ENCODE peak calls at places on chromosomes 5 and 9, in five cellular contexts. O is A549, P is psoas muscle, W is lower leg skin, K is cardiac muscle cell. E is an unnamed sample.
A peak's percentile ranks its signal among the peaks of the same experiment; 100 is the strongest.

GRCh38 chr5:128081111-128081865 is 2.3 kb upstream of the SLC12A2 start:
- DNase-seq in O (peak; percentile 38), P (no peak), W (no peak), K (peak; percentile 41), E (no peak)

GRCh38 chr5:173010547-173011464 is 27.2 kb downstream of the ATP6V0E1 start:
- DNase-seq in O (peak; percentile 54), P (peak; percentile 70), W (peak; percentile 87), K (peak; percentile 40), E (peak; percentile 25)

GRCh38 chr9:136851941-136852663 is at the start of gene MAMDC4:
- DNase-seq in O (no peak), P (peak; percentile 67), W (no peak), K (no peak), E (no peak)

GRCh38 chr9:18688581-18688980 is 214.6 kb downstream of the ADAMTSL1 start:
- DNase-seq in O (no peak), P (no peak), W (no peak), K (no peak), E (no peak)

GRCh38 chr5:129460121-129460950 is at the start of gene ADAMTS19:
- DNase-seq in O (peak; percentile 14), P (no peak), W (no peak), K (peak; percentile 67), E (no peak)

GRCh38 chr9:134189167-134189474 is 24.8 kb upstream of the RNU6ATAC start:
- DNase-seq in O (no peak), P (no peak), W (peak; percentile 81), K (no peak), E (no peak)

GRCh38 chr9:2872941-2873323 is 29.0 kb upstream of the PUM3 start:
- DNase-seq in O (no peak), P (no peak), W (no peak), K (no peak), E (no peak)

GRCh38 chr5:140318778-140319177 is 15.9 kb upstream of the PFDN1 start:
- DNase-seq in O (no peak), P (no peak), W (peak; percentile 28), K (no peak), E (no peak)

GRCh38 chr9:4769321-4770080 is 23.2 kb upstream of the RCL1 start:
- DNase-seq in O (no peak), P (no peak), W (peak; percentile 65), K (peak; percentile 51), E (no peak)

GRCh38 chr5:96410013-96410412 is 23.0 kb downstream of the PCSK1 start:
- DNase-seq in O (no peak), P (no peak), W (no peak), K (no peak), E (no peak)

GRCh38 chr5:75611324-75612210 is at the start of gene ANKDD1B:
- DNase-seq in O (peak; percentile 42), P (peak; percentile 60), W (peak; percentile 90), K (peak; percentile 55), E (no peak)

GRCh38 chr9:32395483-32396216 is 11.2 kb downstream of the ACO1 start:
- DNase-seq in O (peak; percentile 31), P (peak; percentile 78), W (no peak), K (peak; percentile 95), E (no peak)

GRCh38 chr5:10288600-10289213 is 19.0 kb downstream of the CMBL start:
- DNase-seq in O (no peak), P (peak; percentile 95), W (peak; percentile 92), K (no peak), E (no peak)

GRCh38 chr9:93613791-93614190 is 37.4 kb downstream of the PHF2 start:
- DNase-seq in O (no peak), P (peak; percentile 21), W (peak; percentile 61), K (no peak), E (no peak)

GRCh38 chr9:83299556-83299955 is 236.6 kb upstream of the RASEF start:
- DNase-seq in O (peak; percentile 31), P (no peak), W (no peak), K (peak; percentile 38), E (no peak)

GRCh38 chr9:109791747-109792146 is 11.7 kb downstream of the PALM2AKAP2 start:
- DNase-seq in O (no peak), P (no peak), W (no peak), K (no peak), E (no peak)

GRCh38 chr5:140806834-140807775 is at the start of gene PCDHA4:
- DNase-seq in O (peak; percentile 74), P (peak; percentile 48), W (peak; percentile 81), K (peak; percentile 6), E (no peak)

GRCh38 chr5:83474986-83475385 is 3.4 kb downstream of the VCAN start:
- DNase-seq in O (no peak), P (no peak), W (no peak), K (no peak), E (no peak)

DNA sequence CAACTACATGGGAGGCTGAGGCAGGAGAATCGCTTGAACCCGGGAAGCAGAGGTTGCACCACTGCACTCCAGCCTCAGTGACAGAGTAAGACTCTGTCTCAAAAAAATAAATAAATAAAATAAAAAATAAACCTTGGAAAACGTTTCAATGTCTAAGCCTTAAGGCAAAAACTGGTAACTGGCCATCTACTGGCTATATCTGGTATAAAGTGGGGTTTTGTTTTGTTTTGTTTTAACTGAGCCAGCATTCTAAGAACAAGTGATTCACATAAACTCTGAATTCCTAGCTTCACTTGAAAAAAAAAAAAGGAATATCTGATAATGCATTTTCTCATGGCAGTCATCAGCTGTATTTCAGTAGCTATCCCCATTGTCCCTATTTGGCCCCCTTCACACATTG is 126.1 kb upstream of the EFNA5 start:
- DNase-seq in O (no peak), P (no peak), W (no peak), K (no peak), E (no peak)
- H3K4me3 ChIP-seq in O (no peak overlapping the region), P (no peak overlapping the region), W (no peak overlapping the region), K (no peak overlapping the region), E (no peak overlapping the region)

GRCh38 chr9:86586144-86586494 is 231.9 kb upstream of the TUT7 start:
- DNase-seq in O (no peak), P (no peak), W (no peak), K (no peak), E (no peak)
- H3K4me3 ChIP-seq in O (no peak overlapping the region), P (peak overlapping the region; percentile 18), W (no peak overlapping the region), K (no peak overlapping the region), E (no peak overlapping the region)

DNA sequence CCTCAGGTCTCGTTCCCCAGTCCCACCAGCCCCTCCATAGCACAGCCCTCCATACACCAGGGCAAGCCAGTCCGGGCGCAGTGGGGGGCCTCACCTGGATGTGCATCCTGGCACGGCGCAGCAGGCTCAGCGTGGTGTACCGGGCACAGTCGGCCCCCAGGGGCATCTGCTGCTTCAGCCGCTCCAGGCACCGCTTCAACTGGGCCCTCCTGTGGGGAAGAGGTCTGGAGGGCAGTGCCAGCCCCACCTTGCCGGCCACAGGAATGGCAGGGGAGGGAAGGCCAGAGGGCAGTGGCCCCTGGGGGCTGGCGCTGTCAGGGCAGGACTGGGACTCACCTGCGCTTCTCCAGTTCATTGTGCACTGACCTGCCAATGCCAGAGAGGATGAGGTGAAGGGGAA is 1.4 kb downstream of the MXD3 start:
- DNase-seq in O (no peak), P (peak; percentile 51), W (peak; percentile 79), K (no peak), E (no peak)
- H3K4me3 ChIP-seq in O (no peak overlapping the region), P (no peak overlapping the region), W (no peak overlapping the region), K (no peak overlapping the region), E (no peak overlapping the region)

GRCh38 chr5:13944564-13945195 is at the start of gene DNAH5:
- DNase-seq in O (no peak), P (no peak), W (no peak), K (no peak), E (no peak)
- H3K4me3 ChIP-seq in O (no peak within 1 kb of the TSS), P (no peak within 1 kb of the TSS), W (no peak within 1 kb of the TSS), K (no peak within 1 kb of the TSS), E (no peak within 1 kb of the TSS)

GRCh38 chr9:131678499-131679111 is 61.3 kb downstream of the RAPGEF1 start:
- DNase-seq in O (peak; percentile 67), P (peak; percentile 88), W (peak; percentile 93), K (peak; percentile 88), E (no peak)

GRCh38 chr9:131685753-131686706 is 53.8 kb downstream of the RAPGEF1 start:
- DNase-seq in O (no peak), P (no peak), W (no peak), K (no peak), E (no peak)

GRCh38 chr9:131679261-131680020 is 60.4 kb downstream of the RAPGEF1 start:
- DNase-seq in O (no peak), P (no peak), W (no peak), K (no peak), E (no peak)

GRCh38 chr9:131677445-131678180 is 62.3 kb downstream of the RAPGEF1 start:
- DNase-seq in O (no peak), P (no peak), W (no peak), K (peak; percentile 64), E (no peak)

GRCh38 chr9:131682261-131682660 is 57.6 kb downstream of the RAPGEF1 start:
- DNase-seq in O (no peak), P (no peak), W (no peak), K (no peak), E (no peak)
- H3K4me3 ChIP-seq in O (no peak overlapping the region), P (peak overlapping the region; percentile 2), W (no peak overlapping the region), K (no peak overlapping the region), E (no peak overlapping the region)

DNA sequence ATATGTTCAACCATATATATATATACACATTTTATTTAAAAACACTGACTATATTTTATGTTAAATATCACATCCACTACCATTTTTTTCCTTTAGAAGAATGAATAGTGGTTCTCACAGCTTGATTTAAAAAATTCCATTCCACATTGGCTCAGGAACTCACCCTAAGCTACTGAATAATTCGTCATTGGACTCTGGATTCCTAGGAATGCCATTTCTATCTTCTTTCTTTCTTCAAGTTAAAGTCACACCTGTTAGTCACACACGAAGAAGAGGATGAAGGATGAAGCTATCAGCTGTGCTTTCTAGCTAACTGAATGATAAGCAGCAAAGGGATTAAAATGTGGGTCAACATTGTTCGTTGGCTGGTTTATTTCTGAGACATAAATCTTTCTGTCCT is 7.9 kb downstream of the ELOVL7 start:
- DNase-seq in O (no peak), P (no peak), W (no peak), K (no peak), E (no peak)
- H3K4me3 ChIP-seq in O (no peak overlapping the region), P (no peak overlapping the region), W (no peak overlapping the region), K (no peak overlapping the region), E (no peak overlapping the region)

GRCh38 chr5:149561848-149562247 is 10.6 kb upstream of the CSNK1A1 start:
- DNase-seq in O (peak; percentile 88), P (no peak), W (no peak), K (peak; percentile 95), E (no peak)
- H3K4me3 ChIP-seq in O (peak overlapping the region; percentile 7), P (peak overlapping the region; percentile 30), W (no peak overlapping the region), K (no peak overlapping the region), E (no peak overlapping the region)